ENCODE peak calls at places on chromosomes 4 and X, in eight cellular contexts. X is upper lobe of left lung, E is HCT116, R is K562, H is SK-N-SH, D is spleen, M is transverse colon, Q is GM12892. V is an unnamed sample.
A peak's percentile ranks its signal among the peaks of the same experiment; 100 is the strongest.

GRCh38 chr4:75922588-75922987 is 18.2 kb downstream of the NAAA start:
- DNase-seq in X (no peak), E (no peak), R (no peak), H (no peak), D (no peak), M (no peak), Q (no peak), V (no peak)

GRCh38 chr4:8914461-8915171 is 43.0 kb upstream of the HMX1 start:
- DNase-seq in X (peak; percentile 68), E (no peak), R (no peak), H (peak; percentile 10), D (peak; percentile 72), M (no peak), Q (peak; percentile 5), V (peak; percentile 3)

GRCh38 chrX:15567886-15568616 is 32.7 kb downstream of the ACE2 start:
- DNase-seq in X (no peak), E (no peak), R (peak; percentile 37), H (no peak), D (no peak), M (no peak), Q (no peak), V (no peak)

GRCh38 chrX:74923942-74924448 is 1.3 kb downstream of the NEXMIF start:
- DNase-seq in X (peak; percentile 80), E (no peak), R (no peak), H (peak; percentile 21), D (peak; percentile 77), M (peak; percentile 16), Q (peak; percentile 27), V (peak; percentile 4)

GRCh38 chrX:38968344-38968743 is 167.1 kb downstream of the MID1IP1 start:
- DNase-seq in X (no peak), E (no peak), R (no peak), H (no peak), D (no peak), M (no peak), Q (no peak), V (no peak)

GRCh38 chr4:152679414-152680281 is at the start of gene TMEM154:
- DNase-seq in X (peak; percentile 90), E (no peak), R (peak; percentile 12), H (peak; percentile 78), D (peak; percentile 95), M (peak; percentile 74), Q (peak; percentile 42), V (peak; percentile 59)

GRCh38 chr4:56755901-56756300 is 65.6 kb downstream of the SPINK2 start:
- DNase-seq in X (no peak), E (no peak), R (no peak), H (no peak), D (no peak), M (no peak), Q (no peak), V (no peak)

GRCh38 chr4:173194175-173194574 is 25.6 kb downstream of the GALNT7 start:
- DNase-seq in X (no peak), E (no peak), R (no peak), H (no peak), D (no peak), M (no peak), Q (no peak), V (no peak)

GRCh38 chrX:150361070-150361776 is 1.9 kb upstream of the MAMLD1 start:
- DNase-seq in X (peak; percentile 75), E (no peak), R (peak; percentile 6), H (peak; percentile 31), D (peak; percentile 80), M (peak; percentile 22), Q (no peak), V (no peak)

GRCh38 chr4:101064541-101065180 is 282.7 kb downstream of the PPP3CA start:
- DNase-seq in X (no peak), E (no peak), R (no peak), H (no peak), D (no peak), M (no peak), Q (no peak), V (no peak)

GRCh38 chr4:38663021-38663800 is 788 bp upstream of the KLF3 start:
- DNase-seq in X (no peak), E (no peak), R (peak; percentile 48), H (no peak), D (no peak), M (no peak), Q (peak; percentile 53), V (no peak)

GRCh38 chrX:83101961-83102360 is 406.1 kb upstream of the POU3F4 start:
- DNase-seq in X (no peak), E (no peak), R (no peak), H (no peak), D (no peak), M (no peak), Q (no peak), V (no peak)

GRCh38 chrX:129652565-129653169 is 2.1 kb downstream of the APLN start:
- DNase-seq in X (no peak), E (no peak), R (no peak), H (no peak), D (no peak), M (no peak), Q (no peak), V (no peak)

GRCh38 chrX:120672389-120672788 is 42.5 kb upstream of the C1GALT1C1 start:
- DNase-seq in X (no peak), E (peak; percentile 1), R (peak; percentile 47), H (no peak), D (no peak), M (no peak), Q (no peak), V (no peak)

GRCh38 chr4:3599951-3600350 is 67.7 kb upstream of the LRPAP1 start:
- DNase-seq in X (no peak), E (no peak), R (no peak), H (no peak), D (no peak), M (no peak), Q (no peak), V (no peak)

GRCh38 chr4:15344041-15344440 is 83.8 kb upstream of the C1QTNF7 start:
- DNase-seq in X (no peak), E (no peak), R (no peak), H (no peak), D (no peak), M (no peak), Q (no peak), V (no peak)
- TF ChIP-seq POLR2AphosphoS5 in X (no peak), E (no peak), R (no peak), H (no peak), D (no peak), M (peak; percentile 16), Q (no peak), V (no peak)

GRCh38 chrX:47573334-47574095 is 8.7 kb upstream of the TIMP1 start:
- DNase-seq in X (no peak), E (no peak), R (no peak), H (no peak), D (no peak), M (peak; percentile 47), Q (no peak), V (peak; percentile 14)
- TF ChIP-seq POLR2AphosphoS5 in X (no peak), E (no peak), R (no peak), H (no peak), D (no peak), M (no peak), Q (no peak), V (no peak)

DNA sequence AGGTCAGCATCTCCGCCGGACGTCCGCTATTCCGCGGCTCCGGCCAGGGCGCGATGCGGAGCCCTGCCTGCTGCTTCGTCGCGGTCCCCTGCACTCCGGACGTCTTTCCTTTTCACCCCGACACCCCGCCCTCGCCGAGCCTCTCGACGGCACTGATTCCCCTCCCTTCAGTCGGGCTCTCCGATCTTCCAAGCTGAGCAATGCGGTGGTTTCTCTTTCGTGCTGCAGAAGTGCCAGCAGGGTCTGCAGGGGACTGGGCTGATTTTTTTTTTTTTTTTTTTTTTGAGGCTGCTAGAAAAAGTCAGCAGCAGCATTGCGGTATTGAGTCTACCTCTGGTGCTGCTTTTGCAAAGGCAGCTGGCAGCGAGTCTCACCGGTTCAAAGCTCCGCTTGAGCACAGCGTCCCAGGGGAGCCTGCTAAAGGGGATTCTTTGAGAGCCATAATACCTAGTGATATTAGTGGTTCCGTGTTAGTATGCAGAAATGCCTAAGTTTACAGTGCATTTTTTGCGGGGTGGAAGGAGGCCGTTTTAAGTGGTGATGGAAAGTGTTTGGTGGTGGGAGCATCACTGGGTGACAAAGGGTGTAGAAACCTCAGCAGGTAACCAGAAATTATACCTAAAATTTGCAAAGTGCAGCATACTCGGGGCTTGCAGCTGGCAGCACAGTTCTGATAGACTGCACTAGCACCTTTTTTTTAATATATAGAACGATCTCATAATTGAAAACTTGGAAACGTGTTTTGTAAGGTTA is 969 bp downstream of the STIM2 start:
- DNase-seq in X (no peak), E (no peak), R (peak; percentile 72), H (peak; percentile 61), D (peak; percentile 91), M (peak; percentile 82), Q (peak; percentile 38), V (peak; percentile 56)
- TF ChIP-seq POLR2AphosphoS5 in X (no peak), E (no peak), R (no peak), H (no peak), D (peak; percentile 93), M (peak; percentile 69), Q (no peak), V (no peak)

GRCh38 chrX:40175416-40176255 is 77.9 kb upstream of the BCOR start:
- DNase-seq in X (peak; percentile 92), E (no peak), R (peak; percentile 91), H (peak; percentile 68), D (peak; percentile 97), M (peak; percentile 80), Q (no peak), V (peak; percentile 37)
- TF ChIP-seq POLR2AphosphoS5 in X (peak; percentile 50), E (peak; percentile 49), R (peak; percentile 67), H (no peak), D (peak; percentile 91), M (peak; percentile 42), Q (peak; percentile 86), V (no peak)

DNA sequence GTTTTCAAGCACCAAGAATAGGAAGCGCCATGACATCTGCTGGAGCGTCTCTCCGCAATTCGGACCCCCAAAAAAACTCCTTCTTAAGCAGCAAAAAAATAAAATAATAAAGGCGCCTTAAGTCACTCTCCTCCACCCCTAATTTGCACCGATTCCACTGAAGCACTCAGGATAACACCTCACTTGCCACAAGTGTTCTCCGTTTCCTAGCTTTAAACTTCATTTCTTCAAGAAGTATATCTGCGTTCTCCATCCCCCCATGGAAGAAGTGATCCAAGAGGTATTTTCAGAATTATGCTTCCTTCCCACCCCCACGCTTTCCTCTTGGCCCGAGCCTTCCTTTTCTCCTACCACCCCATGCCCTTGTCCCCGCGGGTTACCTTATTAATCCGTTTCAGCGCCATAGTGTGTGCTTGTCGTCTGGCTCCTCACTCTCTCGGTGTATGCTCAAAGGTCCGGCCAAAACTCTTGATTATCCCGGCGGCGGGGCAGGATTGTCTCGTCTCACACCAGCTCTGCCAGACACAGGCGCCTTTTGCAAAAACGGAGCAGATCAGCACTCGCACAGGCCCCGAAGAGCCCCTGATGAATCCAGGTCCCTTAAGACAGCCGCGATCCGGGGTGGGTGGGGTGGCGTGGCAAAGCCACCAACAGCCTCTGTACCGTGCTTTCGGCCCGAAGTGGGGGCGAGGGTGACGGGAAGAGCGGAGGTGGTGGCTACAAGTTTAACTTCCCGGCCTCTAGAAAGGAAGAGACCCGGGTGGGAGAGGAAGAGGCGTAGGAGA is 1.1 kb downstream of the UBE2D3 start:
- DNase-seq in X (no peak), E (no peak), R (no peak), H (no peak), D (no peak), M (no peak), Q (no peak), V (no peak)
- TF ChIP-seq POLR2AphosphoS5 in X (peak; percentile 79), E (no peak), R (no peak), H (no peak), D (no peak), M (no peak), Q (no peak), V (no peak)